ENCODE peak calls at places on chromosomes 2 and 18, in seven cellular contexts. O, T, J, R, W, Y and L are unnamed samples.
A peak's percentile ranks its signal among the peaks of the same experiment; 100 is the strongest.

GRCh38 chr2:132871829-132872228 is 201.8 kb upstream of the LYPD1 start:
- DNase-seq in T (no peak), Y (no peak), O (no peak), W (no peak), R (no peak), J (no peak), L (no peak)

GRCh38 chr2:20562540-20563225 is 88.2 kb downstream of the HS1BP3 start:
- DNase-seq in O (no peak), R (no peak), W (no peak), J (peak; percentile 59), T (no peak), Y (no peak), L (no peak)

GRCh38 chr2:135093685-135094340 is 41.7 kb downstream of the RAB3GAP1 start:
- DNase-seq in O (no peak), Y (no peak), R (no peak), J (no peak), T (no peak), W (no peak), L (no peak)

GRCh38 chr2:77604953-77605947 is 83.1 kb upstream of the LRRTM4 start:
- DNase-seq in J (no peak), W (no peak), T (no peak), Y (no peak), O (no peak), R (no peak), L (no peak)

GRCh38 chr2:224042191-224042696 is 3.2 kb upstream of the SERPINE2 start:
- DNase-seq in R (no peak), Y (no peak), J (no peak), O (no peak), W (no peak), T (no peak), L (peak; percentile 64)

GRCh38 chr2:28649481-28650260 is 102.0 kb upstream of the PPP1CB start:
- DNase-seq in R (no peak), W (no peak), O (no peak), J (peak; percentile 51), Y (no peak), T (no peak), L (no peak)

GRCh38 chr2:2974982-2975381 is 402.6 kb downstream of the EIPR1 start:
- DNase-seq in J (no peak), Y (no peak), W (no peak), O (no peak), R (no peak), T (no peak), L (peak; percentile 7)

GRCh38 chr2:69559696-69560482 is 83.7 kb downstream of the AAK1 start:
- DNase-seq in Y (no peak), W (peak; percentile 63), T (no peak), R (no peak), O (peak; percentile 26), J (no peak), L (peak; percentile 72)

GRCh38 chr2:190180313-190181065 is 118.0 kb upstream of the MSTN start:
- DNase-seq in R (peak; percentile 90), Y (peak; percentile 82), T (peak; percentile 71), J (peak; percentile 74), W (peak; percentile 55), O (peak; percentile 13), L (peak; percentile 32)

GRCh38 chr2:121041516-121041915 is 243.5 kb downstream of the TFCP2L1 start:
- DNase-seq in O (no peak), W (no peak), R (no peak), T (no peak), J (no peak), Y (no peak), L (no peak)

GRCh38 chr2:111156529-111156928 is 35.8 kb downstream of the BCL2L11 start:
- DNase-seq in W (no peak), R (no peak), O (no peak), T (no peak), J (no peak), Y (no peak), L (no peak)

GRCh38 chr2:240635116-240635997 is 10.1 kb downstream of the GPR35 start:
- DNase-seq in R (no peak), Y (no peak), J (no peak), W (no peak), T (no peak), O (no peak), L (no peak)

GRCh38 chr18:70337139-70337972 is 48.5 kb downstream of the SOCS6 start:
- DNase-seq in R (no peak), T (peak; percentile 20), Y (peak; percentile 32), J (peak; percentile 21), O (no peak), W (peak; percentile 6), L (peak; percentile 76)

GRCh38 chr2:3692375-3692774 is 11.0 kb upstream of the DCDC2C start:
- DNase-seq in Y (no peak), J (no peak), R (no peak), W (peak; percentile 18), O (no peak), T (no peak), L (peak; percentile 45)

GRCh38 chr2:23380562-23381065 is 4.4 kb upstream of the KLHL29 start:
- DNase-seq in R (no peak), J (no peak), T (no peak), Y (no peak), O (peak; percentile 27), W (no peak), L (peak; percentile 44)

GRCh38 chr18:8366656-8367055 is 242.6 kb upstream of the RAB12 start:
- DNase-seq in O (no peak), W (no peak), R (peak; percentile 45), J (peak; percentile 26), Y (no peak), T (no peak), L (no peak)

GRCh38 chr18:7520200-7520780 is 46.8 kb upstream of the PTPRM start:
- DNase-seq in Y (no peak), O (no peak), T (no peak), R (no peak), J (no peak), W (no peak), L (no peak)

GRCh38 chr2:236177604-236177966 is 9.4 kb upstream of the GBX2 start:
- DNase-seq in Y (peak; percentile 33), J (peak; percentile 79), O (no peak), R (peak; percentile 85), W (peak; percentile 59), T (peak; percentile 66), L (peak; percentile 62)

GRCh38 chr2:120972286-120972685 is 236.6 kb downstream of the GLI2 start:
- DNase-seq in O (no peak), Y (no peak), W (no peak), T (no peak), J (no peak), R (no peak), L (no peak)

GRCh38 chr2:240348522-240348921 is 86.9 kb upstream of the GPC1 start:
- DNase-seq in Y (no peak), T (peak; percentile 61), O (no peak), W (no peak), R (no peak), J (peak; percentile 10), L (no peak)

GRCh38 chr2:216665240-216665639 is 30.1 kb downstream of the IGFBP5 start:
- DNase-seq in J (peak; percentile 54), R (no peak), Y (peak; percentile 49), T (no peak), W (no peak), O (no peak), L (no peak)

GRCh38 chr18:63261029-63261428 is 58.5 kb downstream of the BCL2 start:
- DNase-seq in J (no peak), O (no peak), R (no peak), W (no peak), Y (no peak), T (no peak), L (no peak)

GRCh38 chr18:79738041-79738461 is 58.4 kb downstream of the CTDP1 start:
- DNase-seq in J (no peak), O (no peak), Y (peak; percentile 2), W (no peak), T (no peak), R (peak; percentile 46), L (peak; percentile 5)

GRCh38 chr18:7164610-7165009 is 47.0 kb upstream of the LAMA1 start:
- DNase-seq in Y (no peak), J (no peak), T (no peak), R (no peak), W (no peak), O (no peak), L (no peak)

GRCh38 chr18:26547302-26548143 is 830 bp downstream of the KCTD1 start:
- DNase-seq in O (peak; percentile 41), W (peak; percentile 77), J (peak; percentile 76), T (peak; percentile 68), R (peak; percentile 90), Y (peak; percentile 60), L (peak; percentile 90)

GRCh38 chr2:84959045-84959493 is 11.9 kb upstream of the KCMF1 start:
- DNase-seq in R (no peak), O (no peak), T (no peak), W (no peak), J (no peak), Y (no peak), L (no peak)

GRCh38 chr2:44753552-44754285 is 187.8 kb upstream of the SIX3 start:
- DNase-seq in W (no peak), R (no peak), J (peak; percentile 75), T (no peak), O (no peak), Y (no peak), L (peak; percentile 46)

GRCh38 chr18:41923495-41923894 is 31.5 kb upstream of the PIK3C3 start:
- DNase-seq in J (no peak), W (no peak), R (no peak), T (no peak), O (no peak), Y (no peak), L (no peak)
- H3K4me1 ChIP-seq in J (no peaks in the 10 kb centered on the region), W (peaks cover 7% of the 10 kb centered on the region), R (no peaks in the 10 kb centered on the region), T (no peaks in the 10 kb centered on the region), O (no peaks in the 10 kb centered on the region), Y (no peaks in the 10 kb centered on the region), L (no peaks in the 10 kb centered on the region)

GRCh38 chr2:195146761-195147160 is 510.3 kb upstream of the SLC39A10 start:
- DNase-seq in O (no peak), J (no peak), T (no peak), R (no peak), W (no peak), Y (no peak), L (no peak)

GRCh38 chr2:195151711-195152110 is 505.3 kb upstream of the SLC39A10 start:
- DNase-seq in W (no peak), J (no peak), T (no peak), Y (no peak), R (no peak), O (no peak), L (no peak)

GRCh38 chr2:195150819-195151218 is 506.2 kb upstream of the SLC39A10 start:
- DNase-seq in R (no peak), Y (no peak), O (no peak), J (no peak), W (no peak), T (no peak), L (no peak)
- H3K4me1 ChIP-seq in R (no peaks in the 10 kb centered on the region), Y (no peaks in the 10 kb centered on the region), O (no peaks in the 10 kb centered on the region), J (no peaks in the 10 kb centered on the region), W (no peaks in the 10 kb centered on the region), T (no peaks in the 10 kb centered on the region), L (no peaks in the 10 kb centered on the region)

GRCh38 chr2:131148426-131148825 is 43.3 kb downstream of the PLEKHB2 start:
- DNase-seq in J (peak; percentile 52), W (no peak), R (no peak), Y (no peak), O (no peak), T (no peak), L (no peak)
- H3K4me1 ChIP-seq in J (no peaks in the 10 kb centered on the region), W (no peaks in the 10 kb centered on the region), R (no peaks in the 10 kb centered on the region), Y (no peaks in the 10 kb centered on the region), O (no peaks in the 10 kb centered on the region), T (no peaks in the 10 kb centered on the region), L (no peaks in the 10 kb centered on the region)

DNA sequence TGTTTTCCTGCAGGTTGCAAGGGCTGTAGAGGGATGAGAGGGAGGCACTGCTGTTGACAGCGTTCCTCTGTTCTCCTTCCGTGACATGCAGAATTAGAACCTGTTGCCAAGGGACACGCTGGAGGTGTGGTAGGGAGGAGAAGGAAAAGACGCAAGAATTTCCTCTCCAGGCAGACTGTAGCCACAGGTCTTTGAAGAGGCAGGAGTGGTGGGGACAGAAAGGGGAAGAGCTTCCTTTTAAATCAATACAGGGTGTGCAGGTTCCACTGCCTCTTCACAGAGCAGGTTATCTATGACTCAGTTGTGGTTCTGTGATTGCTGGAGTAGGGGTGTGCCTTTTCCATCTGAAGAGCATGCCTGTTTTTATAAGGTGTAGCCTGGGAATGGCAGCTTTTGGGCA is 133.0 kb downstream of the WDSUB1 start:
- DNase-seq in R (no peak), Y (peak; percentile 70), J (no peak), T (no peak), W (no peak), O (no peak), L (no peak)
- H3K4me1 ChIP-seq in R (peaks cover 49% of the 10 kb centered on the region), Y (peaks cover 74% of the 10 kb centered on the region), J (no peaks in the 10 kb centered on the region), T (peaks cover 4% of the 10 kb centered on the region), W (peaks cover 29% of the 10 kb centered on the region), O (peaks cover 14% of the 10 kb centered on the region), L (peaks cover 7% of the 10 kb centered on the region)